ENCODE peak calls at places on chromosomes 1 and 21, in four cellular contexts. O is HCT116, F is K562, H is HepG2. B is an unnamed sample.
A peak's percentile ranks its signal among the peaks of the same experiment; 100 is the strongest.

GRCh38 chr1:245168090-245168489 is 13.3 kb downstream of the KIF26B start:
- DNase-seq in O (no peak), F (peak; percentile 17), H (no peak), B (no peak)

GRCh38 chr1:244599937-244600350 is 53.0 kb upstream of the DESI2 start:
- DNase-seq in H (peak; percentile 16), O (peak; percentile 74), F (peak; percentile 50), B (peak; percentile 89)

GRCh38 chr1:116373451-116374339 is 651 bp downstream of the ATP1A1 start:
- DNase-seq in F (peak; percentile 77), H (no peak), O (no peak), B (no peak)

GRCh38 chr21:42081138-42081537 is 10.0 kb downstream of the UMODL1 start:
- DNase-seq in F (no peak), O (no peak), H (no peak), B (no peak)

GRCh38 chr1:230072866-230073265 is 5.8 kb downstream of the GALNT2 start:
- DNase-seq in H (no peak), O (no peak), F (no peak), B (no peak)

GRCh38 chr1:176566004-176566975 is 103.3 kb downstream of the PAPPA2 start:
- DNase-seq in O (no peak), H (no peak), F (no peak), B (no peak)

GRCh38 chr1:32775640-32776337 is 41.4 kb downstream of the YARS1 start:
- DNase-seq in O (no peak), F (no peak), H (no peak), B (no peak)

GRCh38 chr1:153288634-153289275 is 24.0 kb downstream of the PGLYRP3 start:
- DNase-seq in H (no peak), F (peak; percentile 65), O (peak; percentile 27), B (peak; percentile 15)

GRCh38 chr1:27519341-27520258 is 29.6 kb upstream of the WASF2 start:
- DNase-seq in O (no peak), F (no peak), H (no peak), B (no peak)

GRCh38 chr1:66140072-66140471 is 347.4 kb downstream of the PDE4B start:
- DNase-seq in H (no peak), F (no peak), O (no peak), B (no peak)

GRCh38 chr1:65948609-65949229 is 156.0 kb downstream of the PDE4B start:
- DNase-seq in H (no peak), O (peak; percentile 7), F (peak; percentile 38), B (no peak)

GRCh38 chr1:47688631-47689296 is 250.9 kb downstream of the FOXD2 start:
- DNase-seq in F (no peak), O (no peak), H (no peak), B (no peak)

GRCh38 chr1:227490478-227490877 is 72.9 kb upstream of the ZNF678 start:
- DNase-seq in H (no peak), F (no peak), O (no peak), B (no peak)

GRCh38 chr1:174932587-174932986 is 67.2 kb upstream of the CACYBP start:
- DNase-seq in F (no peak), H (no peak), O (no peak), B (no peak)

GRCh38 chr1:151949371-151950193 is 40.3 kb upstream of the THEM4 start:
- DNase-seq in H (no peak), F (no peak), O (no peak), B (no peak)

GRCh38 chr1:2044510-2045319 is 5.5 kb upstream of the PRKCZ start:
- DNase-seq in O (no peak), F (peak; percentile 72), H (peak; percentile 33), B (no peak)

GRCh38 chr1:65992160-65993046 is 199.7 kb downstream of the PDE4B start:
- DNase-seq in F (no peak), H (no peak), O (no peak), B (no peak)

GRCh38 chr1:21857142-21857839 is 45.2 kb downstream of the LDLRAD2 start:
- DNase-seq in O (no peak), F (no peak), H (no peak), B (no peak)

GRCh38 chr1:53615101-53615500 is 123.9 kb downstream of the GLIS1 start:
- DNase-seq in F (no peak), H (no peak), O (no peak), B (no peak)

GRCh38 chr1:178371999-178372398 is 124.8 kb downstream of the CLEC20A start:
- DNase-seq in H (no peak), O (no peak), F (no peak), B (no peak)

GRCh38 chr1:150957666-150958065 is 17.0 kb downstream of the CERS2 start:
- DNase-seq in F (no peak), O (no peak), H (no peak), B (no peak)

GRCh38 chr1:155080250-155081228 is 1.9 kb downstream of the EFNA3 start:
- DNase-seq in O (no peak), H (no peak), F (peak; percentile 72), B (no peak)

GRCh38 chr1:232891656-232892317 is 58.6 kb upstream of the NTPCR start:
- DNase-seq in H (no peak), O (no peak), F (no peak), B (no peak)

GRCh38 chr1:248815407-248816034 is 10.2 kb downstream of the SH3BP5L start:
- DNase-seq in O (no peak), F (no peak), H (no peak), B (no peak)

GRCh38 chr21:34344584-34344983 is 19.2 kb upstream of the KCNE2 start:
- DNase-seq in H (no peak), F (no peak), O (no peak), B (no peak)
- TF ChIP-seq TCF7L2 in H (no peak), F (no peak), O (no peak), B (no peak)

DNA sequence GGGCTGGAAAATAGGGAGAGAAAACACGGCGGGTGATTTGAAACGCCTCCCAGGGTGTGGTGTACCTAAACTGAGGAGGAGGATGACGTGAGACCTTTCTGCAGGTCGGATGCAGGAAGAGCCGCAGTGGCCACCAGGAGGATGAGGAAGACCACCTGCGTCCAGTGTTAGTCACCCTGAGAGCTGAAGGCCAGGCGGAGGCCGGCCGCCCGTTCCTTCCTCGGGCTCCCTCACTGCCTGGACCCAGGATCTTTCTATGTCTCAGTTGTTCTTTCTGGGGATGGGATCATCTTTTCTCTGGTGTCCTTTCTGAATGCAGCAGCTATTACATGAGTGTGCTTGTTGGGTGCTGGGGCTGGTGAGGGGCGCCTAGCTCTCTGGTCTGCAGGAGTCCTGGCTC is 74.7 kb upstream of the COL6A1 start:
- DNase-seq in H (no peak), F (no peak), O (no peak), B (no peak)
- TF ChIP-seq TCF7L2 in H (no peak), F (no peak), O (no peak), B (no peak)

GRCh38 chr1:156490401-156491032 is 10.1 kb downstream of the MEF2D start:
- DNase-seq in F (peak; percentile 29), O (no peak), H (no peak), B (no peak)
- TF ChIP-seq TCF7L2 in F (no peak), O (no peak), H (no peak), B (no peak)

GRCh38 chr1:160438320-160438918 is 38.1 kb downstream of the VANGL2 start:
- DNase-seq in O (no peak), H (no peak), F (peak; percentile 20), B (no peak)

GRCh38 chr1:160438935-160439334 is 38.6 kb downstream of the VANGL2 start:
- DNase-seq in F (no peak), O (no peak), H (no peak), B (no peak)

GRCh38 chr1:160439718-160440117 is 39.4 kb downstream of the VANGL2 start:
- DNase-seq in F (no peak), O (no peak), H (no peak), B (no peak)

GRCh38 chr1:160436975-160437374 is 36.6 kb downstream of the VANGL2 start:
- DNase-seq in O (no peak), H (no peak), F (peak; percentile 36), B (no peak)

GRCh38 chr1:160437432-160438319 is 37.3 kb downstream of the VANGL2 start:
- DNase-seq in H (no peak), F (peak; percentile 18), O (no peak), B (no peak)
- TF ChIP-seq TCF7L2 in H (no peak), F (no peak), O (no peak), B (no peak)

DNA sequence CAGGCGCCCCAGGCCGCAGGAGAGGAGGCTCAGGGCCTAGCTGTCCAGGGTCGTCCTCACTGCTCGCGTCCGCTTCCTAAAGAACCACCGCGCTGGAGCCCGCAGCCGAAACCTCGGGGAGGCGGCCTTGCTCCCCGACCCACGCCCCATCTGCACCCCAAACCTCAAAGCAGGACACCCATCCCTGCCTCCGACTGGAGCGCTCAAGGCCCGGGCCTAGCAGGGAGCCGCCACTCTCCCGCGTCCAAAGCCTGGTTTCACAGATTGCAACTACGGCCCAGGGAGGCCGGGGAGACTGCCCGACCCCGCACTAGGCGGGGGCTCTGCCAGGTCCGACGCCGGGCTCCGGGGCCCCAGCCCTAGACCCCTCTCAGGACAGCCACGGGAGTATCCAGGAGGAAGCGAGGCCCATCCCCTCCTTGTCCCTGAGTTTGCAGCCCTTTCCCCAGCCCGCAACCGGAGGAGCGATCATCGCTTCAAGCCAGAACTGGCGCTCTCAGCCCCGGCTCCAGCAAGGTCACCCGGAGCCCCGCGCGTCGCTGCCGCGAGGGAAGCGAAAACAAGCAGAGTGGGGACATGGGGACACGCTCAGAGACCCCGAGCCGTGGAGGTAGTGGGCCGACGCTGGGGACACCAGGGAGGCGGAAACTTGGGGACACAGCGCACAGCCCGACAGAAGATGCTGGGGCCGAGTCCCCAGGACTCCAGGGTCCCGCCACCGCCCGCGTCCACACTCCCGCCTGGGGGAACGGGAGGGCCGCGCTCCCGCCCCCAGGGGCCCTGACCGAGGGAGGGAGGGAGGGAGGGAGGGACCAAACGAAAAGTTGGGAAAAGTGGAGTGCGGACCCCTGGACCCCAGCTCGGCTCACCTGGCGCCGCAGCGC is 474 bp downstream of the TMEM200B start:
- DNase-seq in H (no peak), F (no peak), O (no peak), B (no peak)
- TF ChIP-seq TCF7L2 in H (no peak), F (no peak), O (no peak), B (no peak)

GRCh38 chr1:24435782-24436365 is 20.3 kb downstream of the NIPAL3 start:
- DNase-seq in O (no peak), H (no peak), F (no peak), B (no peak)

GRCh38 chr1:24437631-24438396 is 22.2 kb downstream of the NIPAL3 start:
- DNase-seq in H (no peak), F (no peak), O (no peak), B (no peak)

GRCh38 chr1:24441480-24441879 is 25.9 kb downstream of the NIPAL3 start:
- DNase-seq in O (no peak), H (no peak), F (no peak), B (no peak)

GRCh38 chr1:24441996-24442668 is 26.5 kb downstream of the NIPAL3 start:
- DNase-seq in H (no peak), F (no peak), O (no peak), B (no peak)

DNA sequence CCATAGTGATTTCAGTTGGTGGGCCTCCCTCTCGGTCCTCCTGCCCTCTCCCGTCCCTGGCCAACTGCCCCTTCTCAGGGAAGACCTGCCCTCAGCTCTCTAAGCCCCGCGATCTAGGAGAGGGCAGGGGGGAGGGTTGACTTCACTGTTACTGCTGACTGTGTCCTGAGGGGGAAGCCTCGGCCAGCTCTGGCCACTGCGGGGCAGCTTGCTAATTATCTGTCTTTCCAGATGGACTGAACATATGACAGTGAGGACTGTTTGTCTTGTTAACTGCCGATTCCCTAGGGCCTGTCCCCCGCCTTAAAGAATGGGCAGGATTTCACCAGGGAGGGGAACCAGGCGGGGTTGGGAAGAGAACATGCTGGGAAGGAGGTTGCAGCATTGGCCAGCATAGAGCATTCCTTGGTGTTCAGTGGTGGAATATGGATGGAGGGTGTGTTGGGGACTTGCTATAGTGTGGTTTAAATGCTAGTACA is 22.9 kb downstream of the NIPAL3 start:
- DNase-seq in O (no peak), H (no peak), F (peak; percentile 86), B (no peak)
- TF ChIP-seq TCF7L2 in O (no peak), H (no peak), F (no peak), B (no peak)

GRCh38 chr1:16152521-16153087 is 3.3 kb downstream of the EPHA2 start:
- DNase-seq in O (no peak), H (peak; percentile 59), F (no peak), B (no peak)
- TF ChIP-seq TCF7L2 in O (no peak), H (no peak), F (no peak), B (no peak)

B was measured in Panc1.